ENCODE peak calls at places on chromosomes 7 and 10, in ten cellular contexts. One of them, this sample, is unnamed.

GRCh38 chr10:88456730-88457129 is 126.4 kb downstream of the RNLS start:
- DNase-seq in nephron progenitor cell: no peak
- DNase-seq in A673: no peak
- DNase-seq in omental fat pad: no peak
- DNase-seq in colonic mucosa: no peak
- DNase-seq in fibroblast of lung: peak; percentile 72
- DNase-seq in A549: no peak
- DNase-seq in BJ: peak; percentile 51
- DNase-seq in MCF 10A: peak; percentile 49
- DNase-seq in GM10248: no peak
- DNase-seq in this sample: no peak

GRCh38 chr10:109866995-109867635 is 56.2 kb downstream of the XPNPEP1 start:
- DNase-seq in nephron progenitor cell: no peak
- DNase-seq in A673: no peak
- DNase-seq in omental fat pad: no peak
- DNase-seq in colonic mucosa: peak; percentile 4
- DNase-seq in fibroblast of lung: no peak
- DNase-seq in A549: no peak
- DNase-seq in BJ: no peak
- DNase-seq in MCF 10A: no peak
- DNase-seq in GM10248: no peak
- DNase-seq in this sample: no peak

GRCh38 chr10:266974-267425 is 131.7 kb downstream of the ZMYND11 start:
- DNase-seq in nephron progenitor cell: no peak
- DNase-seq in A673: no peak
- DNase-seq in omental fat pad: no peak
- DNase-seq in colonic mucosa: no peak
- DNase-seq in fibroblast of lung: peak; percentile 79
- DNase-seq in A549: no peak
- DNase-seq in BJ: no peak
- DNase-seq in MCF 10A: peak; percentile 80
- DNase-seq in GM10248: no peak
- DNase-seq in this sample: no peak

GRCh38 chr7:29454464-29454863 is 109.2 kb upstream of the PRR15 start:
- DNase-seq in nephron progenitor cell: no peak
- DNase-seq in A673: no peak
- DNase-seq in omental fat pad: no peak
- DNase-seq in colonic mucosa: no peak
- DNase-seq in fibroblast of lung: no peak
- DNase-seq in A549: no peak
- DNase-seq in BJ: no peak
- DNase-seq in MCF 10A: no peak
- DNase-seq in GM10248: no peak
- DNase-seq in this sample: no peak

GRCh38 chr7:37031571-37032257 is 307.4 kb upstream of the AOAH start:
- DNase-seq in nephron progenitor cell: no peak
- DNase-seq in A673: peak; percentile 97
- DNase-seq in omental fat pad: peak; percentile 42
- DNase-seq in colonic mucosa: peak; percentile 75
- DNase-seq in fibroblast of lung: peak; percentile 99
- DNase-seq in A549: peak; percentile 87
- DNase-seq in BJ: peak; percentile 99
- DNase-seq in MCF 10A: peak; percentile 99
- DNase-seq in GM10248: no peak
- DNase-seq in this sample: no peak

GRCh38 chr10:131996508-131997365 is 15.0 kb upstream of the BNIP3 start:
- DNase-seq in nephron progenitor cell: no peak
- DNase-seq in A673: no peak
- DNase-seq in omental fat pad: no peak
- DNase-seq in colonic mucosa: no peak
- DNase-seq in fibroblast of lung: no peak
- DNase-seq in A549: no peak
- DNase-seq in BJ: no peak
- DNase-seq in MCF 10A: no peak
- DNase-seq in GM10248: no peak
- DNase-seq in this sample: no peak

GRCh38 chr7:20435305-20435704 is 104.6 kb downstream of the ITGB8 start:
- DNase-seq in nephron progenitor cell: no peak
- DNase-seq in A673: no peak
- DNase-seq in omental fat pad: peak; percentile 63
- DNase-seq in colonic mucosa: peak; percentile 32
- DNase-seq in fibroblast of lung: peak; percentile 17
- DNase-seq in A549: no peak
- DNase-seq in BJ: peak; percentile 26
- DNase-seq in MCF 10A: peak; percentile 63
- DNase-seq in GM10248: no peak
- DNase-seq in this sample: no peak

GRCh38 chr7:11524476-11525398 is 307.3 kb downstream of the THSD7A start:
- DNase-seq in nephron progenitor cell: no peak
- DNase-seq in A673: peak; percentile 20
- DNase-seq in omental fat pad: no peak
- DNase-seq in colonic mucosa: no peak
- DNase-seq in fibroblast of lung: no peak
- DNase-seq in A549: no peak
- DNase-seq in BJ: no peak
- DNase-seq in MCF 10A: no peak
- DNase-seq in GM10248: no peak
- DNase-seq in this sample: no peak

GRCh38 chr10:33594475-33594874 is 260.0 kb upstream of the NRP1 start:
- DNase-seq in nephron progenitor cell: no peak
- DNase-seq in A673: no peak
- DNase-seq in omental fat pad: no peak
- DNase-seq in colonic mucosa: no peak
- DNase-seq in fibroblast of lung: no peak
- DNase-seq in A549: no peak
- DNase-seq in BJ: no peak
- DNase-seq in MCF 10A: no peak
- DNase-seq in GM10248: no peak
- DNase-seq in this sample: no peak

GRCh38 chr7:135620447-135620846 is 41.9 kb upstream of the STMP1 start:
- DNase-seq in nephron progenitor cell: no peak
- DNase-seq in A673: no peak
- DNase-seq in omental fat pad: no peak
- DNase-seq in colonic mucosa: no peak
- DNase-seq in fibroblast of lung: no peak
- DNase-seq in A549: no peak
- DNase-seq in BJ: no peak
- DNase-seq in MCF 10A: no peak
- DNase-seq in GM10248: no peak
- DNase-seq in this sample: no peak

GRCh38 chr10:70106958-70107791 is 25.4 kb downstream of the AIFM2 start:
- DNase-seq in nephron progenitor cell: peak; percentile 61
- DNase-seq in A673: peak; percentile 59
- DNase-seq in omental fat pad: no peak
- DNase-seq in colonic mucosa: no peak
- DNase-seq in fibroblast of lung: no peak
- DNase-seq in A549: no peak
- DNase-seq in BJ: no peak
- DNase-seq in MCF 10A: no peak
- DNase-seq in GM10248: peak; percentile 69
- DNase-seq in this sample: peak; percentile 77
- TF ChIP-seq CTCF in nephron progenitor cell: peak; percentile 59
- TF ChIP-seq CTCF in A673: peak; percentile 79
- TF ChIP-seq CTCF in omental fat pad: no peak
- TF ChIP-seq CTCF in colonic mucosa: peak; percentile 19
- TF ChIP-seq CTCF in fibroblast of lung: peak; percentile 11
- TF ChIP-seq CTCF in A549: peak; percentile 52
- TF ChIP-seq CTCF in BJ: peak; percentile 45
- TF ChIP-seq CTCF in MCF 10A: peak; percentile 39
- TF ChIP-seq CTCF in GM10248: peak; percentile 55
- TF ChIP-seq CTCF in this sample: peak; percentile 14

DNA sequence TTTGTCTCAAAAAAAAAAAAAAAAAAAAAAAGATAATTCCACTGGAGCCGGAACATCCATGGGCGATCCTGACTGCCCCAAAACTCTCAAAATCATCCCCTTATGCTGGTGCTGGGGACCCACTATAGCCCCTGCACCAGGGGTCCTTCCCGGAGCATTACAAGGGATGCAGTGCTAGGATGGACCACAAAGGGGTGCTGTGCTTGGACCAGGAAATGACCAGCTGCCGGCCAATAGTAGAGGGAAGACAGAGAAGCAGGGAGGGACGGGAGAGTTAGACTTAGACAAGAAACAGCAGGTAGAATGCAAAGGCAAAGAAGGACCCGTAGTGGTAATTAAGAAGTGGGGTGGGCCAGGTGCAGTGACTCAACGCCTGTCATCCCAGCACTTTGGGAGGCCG is 40.5 kb downstream of the RCC1L start:
- DNase-seq in nephron progenitor cell: no peak
- DNase-seq in A673: no peak
- DNase-seq in omental fat pad: no peak
- DNase-seq in colonic mucosa: no peak
- DNase-seq in fibroblast of lung: no peak
- DNase-seq in A549: peak; percentile 43
- DNase-seq in BJ: no peak
- DNase-seq in MCF 10A: no peak
- DNase-seq in GM10248: no peak
- DNase-seq in this sample: no peak
- TF ChIP-seq CTCF in nephron progenitor cell: no peak
- TF ChIP-seq CTCF in A673: peak; percentile 22
- TF ChIP-seq CTCF in omental fat pad: no peak
- TF ChIP-seq CTCF in colonic mucosa: no peak
- TF ChIP-seq CTCF in fibroblast of lung: peak; percentile 16
- TF ChIP-seq CTCF in A549: no peak
- TF ChIP-seq CTCF in BJ: peak; percentile 6
- TF ChIP-seq CTCF in MCF 10A: no peak
- TF ChIP-seq CTCF in GM10248: no peak
- TF ChIP-seq CTCF in this sample: no peak

GRCh38 chr7:39386718-39387117 is 179.5 kb upstream of the YAE1 start:
- DNase-seq in nephron progenitor cell: no peak
- DNase-seq in A673: no peak
- DNase-seq in omental fat pad: no peak
- DNase-seq in colonic mucosa: no peak
- DNase-seq in fibroblast of lung: no peak
- DNase-seq in A549: no peak
- DNase-seq in BJ: no peak
- DNase-seq in MCF 10A: no peak
- DNase-seq in GM10248: no peak
- DNase-seq in this sample: no peak
- TF ChIP-seq CTCF in nephron progenitor cell: no peak
- TF ChIP-seq CTCF in A673: peak; percentile 26
- TF ChIP-seq CTCF in omental fat pad: no peak
- TF ChIP-seq CTCF in colonic mucosa: no peak
- TF ChIP-seq CTCF in fibroblast of lung: no peak
- TF ChIP-seq CTCF in A549: no peak
- TF ChIP-seq CTCF in BJ: no peak
- TF ChIP-seq CTCF in MCF 10A: no peak
- TF ChIP-seq CTCF in GM10248: no peak
- TF ChIP-seq CTCF in this sample: no peak

DNA sequence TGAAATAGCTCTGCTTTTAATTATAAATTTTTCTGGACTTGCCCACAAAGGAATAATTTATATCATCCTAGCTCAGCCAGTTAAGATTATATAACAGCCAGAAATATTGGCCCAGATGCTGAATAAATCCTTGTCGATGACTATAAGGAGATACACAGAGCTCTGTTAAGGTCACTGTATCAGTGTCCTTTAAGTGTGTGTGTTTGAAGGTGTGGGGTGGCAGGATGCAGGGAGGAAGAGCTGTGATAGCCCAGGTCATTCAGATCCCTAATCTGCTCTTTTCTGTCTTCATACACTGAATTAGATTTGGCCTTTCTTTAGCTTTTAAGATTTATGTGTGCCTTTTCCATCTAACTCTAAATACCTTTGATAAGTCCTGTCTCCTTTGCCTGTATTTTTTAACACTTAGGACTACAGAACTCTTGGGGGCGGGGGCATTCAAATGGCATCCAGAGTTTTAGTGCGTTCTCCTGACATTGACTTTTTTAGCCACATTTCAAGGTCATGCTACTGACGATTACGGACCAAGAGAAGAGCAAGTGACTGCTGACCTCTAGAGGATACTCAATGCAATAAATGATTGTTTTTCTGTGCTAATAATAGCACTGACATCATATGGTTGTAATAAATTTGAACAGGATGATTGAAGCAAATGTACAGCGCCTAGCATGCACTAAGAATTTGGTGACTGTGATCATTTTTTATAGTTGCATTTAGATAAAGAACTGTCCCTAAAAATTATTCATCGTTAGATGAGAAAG is 172.3 kb downstream of the CACNB2 start:
- DNase-seq in nephron progenitor cell: peak; percentile 13
- DNase-seq in A673: peak; percentile 65
- DNase-seq in omental fat pad: no peak
- DNase-seq in colonic mucosa: no peak
- DNase-seq in fibroblast of lung: peak; percentile 79
- DNase-seq in A549: peak; percentile 52
- DNase-seq in BJ: peak; percentile 6
- DNase-seq in MCF 10A: peak; percentile 43
- DNase-seq in GM10248: peak; percentile 41
- DNase-seq in this sample: peak; percentile 55
- TF ChIP-seq CTCF in nephron progenitor cell: peak; percentile 35
- TF ChIP-seq CTCF in A673: peak; percentile 64
- TF ChIP-seq CTCF in omental fat pad: no peak
- TF ChIP-seq CTCF in colonic mucosa: no peak
- TF ChIP-seq CTCF in fibroblast of lung: peak; percentile 46
- TF ChIP-seq CTCF in A549: peak; percentile 56
- TF ChIP-seq CTCF in BJ: peak; percentile 51
- TF ChIP-seq CTCF in MCF 10A: peak; percentile 55
- TF ChIP-seq CTCF in GM10248: peak; percentile 36
- TF ChIP-seq CTCF in this sample: no peak

GRCh38 chr10:31322647-31323046 is 3.6 kb downstream of the ZEB1 start:
- DNase-seq in nephron progenitor cell: no peak
- DNase-seq in A673: no peak
- DNase-seq in omental fat pad: no peak
- DNase-seq in colonic mucosa: no peak
- DNase-seq in fibroblast of lung: peak; percentile 37
- DNase-seq in A549: no peak
- DNase-seq in BJ: no peak
- DNase-seq in MCF 10A: peak; percentile 1
- DNase-seq in GM10248: peak; percentile 16
- DNase-seq in this sample: peak; percentile 24
- TF ChIP-seq CTCF in nephron progenitor cell: no peak
- TF ChIP-seq CTCF in A673: peak; percentile 28
- TF ChIP-seq CTCF in omental fat pad: no peak
- TF ChIP-seq CTCF in colonic mucosa: no peak
- TF ChIP-seq CTCF in fibroblast of lung: peak; percentile 57
- TF ChIP-seq CTCF in A549: no peak
- TF ChIP-seq CTCF in BJ: peak; percentile 36
- TF ChIP-seq CTCF in MCF 10A: no peak
- TF ChIP-seq CTCF in GM10248: peak; percentile 56
- TF ChIP-seq CTCF in this sample: peak; percentile 47

This sample was measured in GM13976.